ENCODE peak calls at places on chromosome X, in nine cellular contexts. E is endothelial cell of umbilical vein, G is MM.1S, X is astrocyte, M is IMR-90, B is AG04450, Q is cardiac muscle cell, J is esophagus muscularis mucosa, F is right lobe of liver. S is an unnamed sample.
A peak's percentile ranks its signal among the peaks of the same experiment; 100 is the strongest.

GRCh38 chrX:13376857-13377441 is 57.1 kb upstream of the ATXN3L start:
- DNase-seq in E (no peak), G (no peak), X (peak; percentile 98), M (peak; percentile 95), B (peak; percentile 89), Q (peak; percentile 97), J (no peak), F (no peak), S (peak; percentile 93)

GRCh38 chrX:96052078-96052477 is 632.6 kb upstream of the DIAPH2 start:
- DNase-seq in E (no peak), G (no peak), X (no peak), M (no peak), B (no peak), Q (no peak), J (no peak), F (no peak), S (no peak)

GRCh38 chrX:86066998-86067397 is 19.6 kb upstream of the CHM start:
- DNase-seq in E (no peak), G (no peak), X (no peak), M (no peak), B (no peak), Q (no peak), J (no peak), F (no peak), S (no peak)

GRCh38 chrX:102712967-102713677 is 874 bp downstream of the GPRASP2 start:
- DNase-seq in E (peak; percentile 58), G (no peak), X (peak; percentile 36), M (peak; percentile 41), B (no peak), Q (peak; percentile 71), J (no peak), F (peak; percentile 62), S (no peak)

GRCh38 chrX:1417921-1418875 is 26.3 kb upstream of the SLC25A6 start:
- DNase-seq in E (no peak), G (no peak), X (no peak), M (no peak), B (no peak), Q (no peak), J (no peak), F (no peak), S (no peak)

GRCh38 chrX:12824944-12825343 is 33.7 kb downstream of the PRPS2 start:
- DNase-seq in E (no peak), G (no peak), X (no peak), M (no peak), B (no peak), Q (no peak), J (no peak), F (no peak), S (no peak)

GRCh38 chrX:17082831-17083230 is 136.4 kb downstream of the REPS2 start:
- DNase-seq in E (peak; percentile 3), G (peak; percentile 54), X (no peak), M (no peak), B (no peak), Q (no peak), J (no peak), F (no peak), S (no peak)

GRCh38 chrX:17860811-17861495 is at the start of gene RAI2:
- DNase-seq in E (no peak), G (no peak), X (no peak), M (no peak), B (no peak), Q (no peak), J (no peak), F (peak; percentile 54), S (no peak)

GRCh38 chrX:49176421-49177326 is 5.0 kb downstream of the PLP2 start:
- DNase-seq in E (no peak), G (no peak), X (no peak), M (no peak), B (no peak), Q (no peak), J (no peak), F (no peak), S (no peak)

GRCh38 chrX:22122510-22122909 is 90.4 kb downstream of the PHEX start:
- DNase-seq in E (peak; percentile 3), G (no peak), X (peak; percentile 75), M (peak; percentile 82), B (peak; percentile 32), Q (peak; percentile 45), J (no peak), F (no peak), S (no peak)

GRCh38 chrX:29555465-29556091 is 659.8 kb upstream of the MAGEB2 start:
- DNase-seq in E (no peak), G (no peak), X (peak; percentile 20), M (no peak), B (no peak), Q (no peak), J (no peak), F (no peak), S (no peak)

GRCh38 chrX:152155766-152156310 is 17.5 kb upstream of the MAGEA10 start:
- DNase-seq in E (no peak), G (no peak), X (no peak), M (no peak), B (no peak), Q (no peak), J (no peak), F (no peak), S (no peak)

GRCh38 chrX:130834149-130834548 is 68.9 kb downstream of the ENOX2 start:
- DNase-seq in E (peak; percentile 1), G (no peak), X (no peak), M (no peak), B (no peak), Q (no peak), J (no peak), F (no peak), S (no peak)

GRCh38 chrX:920234-920799 is 289.7 kb downstream of the SHOX start:
- DNase-seq in E (no peak), G (no peak), X (no peak), M (no peak), B (no peak), Q (no peak), J (no peak), F (no peak), S (no peak)

DNA sequence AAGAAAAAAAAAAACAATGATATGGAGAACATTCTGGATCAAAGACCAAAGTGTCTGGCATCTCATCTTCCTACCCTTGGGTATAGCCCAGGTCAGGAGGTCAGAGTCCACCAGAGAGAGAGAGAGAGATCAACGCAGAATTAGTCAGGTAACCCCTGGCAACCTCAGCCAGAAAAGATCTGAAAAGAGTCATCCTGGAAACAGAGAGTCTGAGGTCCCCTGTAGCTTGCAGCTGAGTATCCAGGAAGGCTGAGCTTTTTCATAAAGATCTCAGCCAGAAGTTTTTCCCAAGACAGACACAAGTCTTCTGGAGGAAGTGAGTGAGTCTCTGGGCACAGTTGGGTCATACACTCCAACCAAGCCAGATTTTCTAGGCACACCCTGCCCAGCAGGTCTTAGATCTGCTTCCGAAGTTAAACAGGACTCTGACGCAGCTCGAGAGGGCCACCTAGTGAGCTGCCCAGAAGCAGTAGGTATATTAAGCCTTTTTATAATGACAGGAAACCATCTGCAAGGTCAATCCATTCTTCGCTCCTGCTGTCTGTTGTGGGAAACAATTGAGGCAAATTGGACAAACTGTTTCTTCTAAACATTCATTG is 35.7 kb downstream of the ACE2 start:
- DNase-seq in E (peak; percentile 87), G (peak; percentile 21), X (peak; percentile 21), M (peak; percentile 44), B (peak; percentile 1), Q (peak; percentile 81), J (no peak), F (peak; percentile 53), S (no peak)
- TF ChIP-seq CTCF in E (peak; percentile 51), G (peak; percentile 52), X (peak; percentile 41), M (peak; percentile 62), B (peak; percentile 51), Q (peak; percentile 62), J (peak; percentile 39), F (peak; percentile 53), S (peak; percentile 39)

GRCh38 chrX:10166731-10167149 is 10.0 kb downstream of the CLCN4 start:
- DNase-seq in E (no peak), G (no peak), X (no peak), M (no peak), B (no peak), Q (peak; percentile 40), J (no peak), F (no peak), S (no peak)
- H3K4me3 ChIP-seq in E (no peak overlapping the region), G (no peak overlapping the region), X (no peak overlapping the region), M (no peak overlapping the region), B (no peak overlapping the region), Q (no peak overlapping the region), J (no peak overlapping the region), F (no peak overlapping the region), S (no peak overlapping the region)

GRCh38 chrX:54786972-54787371 is 11.1 kb downstream of the ITIH6 start:
- DNase-seq in E (no peak), G (peak; percentile 20), X (no peak), M (no peak), B (no peak), Q (no peak), J (no peak), F (no peak), S (no peak)
- TF ChIP-seq CTCF in E (no peak), G (peak; percentile 37), X (no peak), M (no peak), B (no peak), Q (no peak), J (no peak), F (peak; percentile 39), S (no peak)

GRCh38 chrX:115949900-115950822 is 220.4 kb upstream of the AGTR2 start:
- DNase-seq in E (no peak), G (no peak), X (no peak), M (no peak), B (no peak), Q (no peak), J (no peak), F (no peak), S (no peak)
- H3K4me3 ChIP-seq in E (no peak overlapping the region), G (no peak overlapping the region), X (no peak overlapping the region), M (no peak overlapping the region), B (no peak overlapping the region), Q (no peak overlapping the region), J (no peak overlapping the region), F (no peak overlapping the region), S (no peak overlapping the region)

GRCh38 chrX:28177202-28177601 is 196.0 kb upstream of the DCAF8L1 start:
- DNase-seq in E (no peak), G (no peak), X (no peak), M (no peak), B (no peak), Q (no peak), J (no peak), F (peak; percentile 31), S (no peak)
- TF ChIP-seq CTCF in E (peak; percentile 12), G (peak; percentile 14), X (no peak), M (peak; percentile 12), B (peak; percentile 11), Q (peak; percentile 18), J (no peak), F (peak; percentile 31), S (no peak)

DNA sequence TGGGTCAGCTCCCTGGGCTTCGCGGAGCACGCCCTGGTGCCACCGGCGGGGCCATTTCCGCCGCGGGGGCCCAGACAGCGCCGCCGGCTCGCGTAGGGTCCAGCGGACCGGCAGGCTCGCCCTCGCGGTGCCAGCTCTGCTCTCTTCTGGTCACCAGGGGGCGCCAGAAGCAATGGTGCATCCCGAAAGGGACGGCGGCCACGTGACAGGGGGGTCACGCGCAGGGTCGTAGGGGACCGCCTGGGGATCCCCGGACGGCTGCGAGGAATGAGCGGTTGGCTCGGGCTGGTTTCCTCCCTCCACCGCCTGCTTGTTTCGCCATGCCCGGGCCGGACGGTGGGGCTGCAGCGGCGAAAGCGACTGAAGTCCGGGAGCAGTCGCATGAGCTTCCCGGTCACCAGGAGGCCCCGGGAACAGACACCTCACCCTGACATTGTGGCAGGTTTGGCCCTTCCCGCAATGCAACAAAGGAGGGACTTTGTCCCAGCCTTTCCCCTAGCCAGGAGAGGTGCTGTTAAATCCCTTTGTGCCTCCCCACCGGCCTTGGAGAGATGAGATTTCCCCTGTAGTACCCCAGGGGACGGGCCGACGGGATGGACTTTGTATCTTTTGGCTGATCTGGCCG is 15.8 kb downstream of the ZCCHC12 start:
- DNase-seq in E (peak; percentile 55), G (no peak), X (no peak), M (peak; percentile 6), B (no peak), Q (peak; percentile 65), J (no peak), F (peak; percentile 90), S (no peak)
- H3K4me3 ChIP-seq in E (no peak overlapping the region), G (no peak overlapping the region), X (peak overlapping the region; percentile 52), M (peak overlapping the region; percentile 47), B (peak overlapping the region; percentile 52), Q (peak overlapping the region; percentile 26), J (peak overlapping the region; percentile 63), F (peak overlapping the region; percentile 47), S (peak overlapping the region; percentile 52)